ENCODE peak calls at places on chromosomes 4 and X, in six cellular contexts. R is adrenal gland, G is lower lobe of right lung, H is ovary, S is H9, O is A549. Q is an unnamed sample.

GRCh38 chrX:69216446-69216845 is 51.2 kb upstream of the PJA1 start:
- DNase-seq in R (no peak), O (no peak), H (no peak), G (no peak), S (no peak), Q (no peak)

GRCh38 chr4:102466298-102466697 is 34.9 kb upstream of the NFKB1 start:
- DNase-seq in H (no peak), O (no peak), S (no peak), R (no peak), G (no peak), Q (no peak)

GRCh38 chrX:1246816-1247215 is 21.8 kb upstream of the CSF2RA start:
- DNase-seq in G (peak; percentile 83), R (peak; percentile 42), O (peak; percentile 88), H (peak; percentile 60), S (peak; percentile 81), Q (peak; percentile 78)

GRCh38 chr4:86048426-86048825 is 311.4 kb downstream of the MAPK10 start:
- DNase-seq in O (no peak), S (no peak), R (no peak), G (no peak), H (no peak), Q (no peak)

GRCh38 chrX:42714981-42715688 is 62.8 kb downstream of the PPP1R2C start:
- DNase-seq in H (peak; percentile 37), G (peak; percentile 69), R (peak; percentile 54), O (peak; percentile 36), S (peak; percentile 89), Q (peak; percentile 7)

GRCh38 chr4:137125011-137125410 is 407.3 kb downstream of the PCDH18 start:
- DNase-seq in H (no peak), O (peak; percentile 39), S (no peak), G (no peak), R (peak; percentile 13), Q (no peak)

GRCh38 chr4:169583563-169583962 is 28.8 kb downstream of the NEK1 start:
- DNase-seq in H (no peak), O (no peak), G (no peak), R (no peak), S (no peak), Q (no peak)

GRCh38 chr4:6005175-6005574 is 13.1 kb downstream of the C4orf50 start:
- DNase-seq in G (no peak), R (no peak), S (no peak), O (no peak), H (no peak), Q (no peak)

GRCh38 chrX:2689773-2690666 is 1.1 kb upstream of the CD99 start:
- DNase-seq in H (peak; percentile 53), O (no peak), S (no peak), G (no peak), R (no peak), Q (no peak)

GRCh38 chr4:151604238-151604637 is 156.6 kb downstream of the GATB start:
- DNase-seq in H (no peak), G (no peak), S (no peak), R (no peak), O (peak; percentile 3), Q (no peak)

GRCh38 chrX:142593470-142593869 is 388.4 kb upstream of the MAGEC2 start:
- DNase-seq in R (no peak), H (no peak), S (no peak), O (no peak), G (no peak), Q (no peak)
- H3K9me3 ChIP-seq in R (no peaks in the 10 kb centered on the region), H (no peaks in the 10 kb centered on the region), S (peaks cover 13% of the 10 kb centered on the region), O (no peaks in the 10 kb centered on the region), G (no peaks in the 10 kb centered on the region), Q (no peaks in the 10 kb centered on the region)

DNA sequence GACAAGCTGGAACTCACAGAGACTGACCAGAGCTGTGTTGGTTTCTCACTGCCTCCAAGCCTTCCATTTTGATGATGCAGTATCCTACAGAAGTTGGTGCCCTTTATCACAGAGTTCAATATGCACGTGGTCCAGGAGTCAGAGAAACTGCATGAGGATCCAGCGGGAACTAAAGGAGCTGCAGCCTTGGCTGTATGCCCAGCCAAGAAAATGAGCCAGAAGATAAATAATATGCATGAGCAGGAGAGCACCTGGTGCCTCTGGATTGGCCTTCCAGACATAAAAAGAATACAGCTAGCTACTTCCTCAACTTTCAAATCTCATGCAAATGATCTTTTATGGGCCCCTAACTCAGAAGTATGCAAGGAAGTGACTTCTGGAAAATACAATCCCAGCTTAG is 44.3 kb upstream of the DCLK2 start:
- DNase-seq in O (peak; percentile 18), R (peak; percentile 14), H (no peak), S (no peak), G (no peak), Q (no peak)
- H3K9me3 ChIP-seq in O (no peaks in the 10 kb centered on the region), R (no peaks in the 10 kb centered on the region), H (no peaks in the 10 kb centered on the region), S (no peaks in the 10 kb centered on the region), G (no peaks in the 10 kb centered on the region), Q (no peaks in the 10 kb centered on the region)

GRCh38 chrX:153510383-153510782 is 7.1 kb upstream of the ATP2B3 start:
- DNase-seq in H (no peak), S (no peak), O (no peak), G (no peak), R (no peak), Q (no peak)
- H3K9me3 ChIP-seq in H (no peaks in the 10 kb centered on the region), S (peaks cover 24% of the 10 kb centered on the region), O (no peaks in the 10 kb centered on the region), G (no peaks in the 10 kb centered on the region), R (no peaks in the 10 kb centered on the region), Q (no peaks in the 10 kb centered on the region)

GRCh38 chr4:27763830-27764525 is 903.3 kb downstream of the STIM2 start:
- DNase-seq in H (no peak), R (no peak), O (no peak), G (no peak), S (no peak), Q (no peak)
- H3K9me3 ChIP-seq in H (no peaks in the 10 kb centered on the region), R (no peaks in the 10 kb centered on the region), O (no peaks in the 10 kb centered on the region), G (no peaks in the 10 kb centered on the region), S (no peaks in the 10 kb centered on the region), Q (no peaks in the 10 kb centered on the region)